ENCODE peak calls at places on chromosomes 11 and 22, in nine cellular contexts. M, R, U, Y, D, P, A, I and H are unnamed samples.

GRCh38 chr11:62974848-62975522 is 9.8 kb downstream of the SLC22A6 start:
- DNase-seq in A (peak; percentile 54), P (no peak), M (peak; percentile 72), D (no peak), I (peak; percentile 6), Y (no peak), U (peak; percentile 57), R (peak; percentile 43), H (no peak)

GRCh38 chr11:128664286-128664685 is 29.6 kb upstream of the FLI1 start:
- DNase-seq in U (no peak), P (no peak), Y (no peak), A (no peak), D (no peak), M (no peak), R (no peak), I (no peak), H (no peak)

GRCh38 chr11:69253028-69253427 is 40.9 kb upstream of the MYEOV start:
- DNase-seq in R (no peak), U (no peak), Y (no peak), I (no peak), A (peak; percentile 21), M (no peak), P (no peak), D (no peak), H (no peak)

GRCh38 chr11:14980854-14981253 is 8.7 kb upstream of the CALCA start:
- DNase-seq in P (no peak), A (no peak), U (no peak), Y (no peak), I (no peak), D (no peak), M (no peak), R (no peak), H (no peak)

GRCh38 chr22:35921777-35922176 is 106.8 kb downstream of the RBFOX2 start:
- DNase-seq in M (peak; percentile 53), R (peak; percentile 71), D (peak; percentile 50), I (peak; percentile 75), U (peak; percentile 91), Y (no peak), A (peak; percentile 90), P (no peak), H (peak; percentile 41)

GRCh38 chr11:10076458-10077141 is 217.4 kb downstream of the SBF2 start:
- DNase-seq in D (no peak), M (peak; percentile 47), A (peak; percentile 78), U (peak; percentile 75), I (peak; percentile 19), R (peak; percentile 49), P (peak; percentile 58), Y (peak; percentile 65), H (no peak)

GRCh38 chr11:17273668-17274321 is 2.7 kb upstream of the NUCB2 start:
- DNase-seq in R (no peak), M (no peak), P (no peak), D (no peak), U (no peak), A (no peak), I (no peak), Y (no peak), H (no peak)

GRCh38 chr11:19670030-19670761 is 42.4 kb upstream of the NAV2 start:
- DNase-seq in I (no peak), A (no peak), P (no peak), Y (no peak), U (no peak), R (no peak), D (no peak), M (no peak), H (no peak)

GRCh38 chr22:37599161-37599560 is 9.5 kb upstream of the GGA1 start:
- DNase-seq in U (peak; percentile 90), P (no peak), A (no peak), M (no peak), D (no peak), R (no peak), Y (no peak), I (no peak), H (no peak)

GRCh38 chr11:128473631-128474030 is 113.7 kb downstream of the ETS1 start:
- DNase-seq in D (no peak), Y (no peak), I (no peak), P (no peak), R (no peak), U (no peak), M (no peak), A (no peak), H (no peak)

GRCh38 chr22:44521326-44521725 is 23.3 kb upstream of the RTL6 start:
- DNase-seq in U (peak; percentile 14), R (no peak), M (no peak), Y (no peak), D (no peak), A (peak; percentile 51), I (no peak), P (no peak), H (no peak)

GRCh38 chr11:108825381-108825780 is 160.5 kb downstream of the DDX10 start:
- DNase-seq in P (no peak), M (no peak), D (no peak), I (no peak), U (no peak), Y (no peak), R (no peak), A (no peak), H (no peak)
- TF ChIP-seq CTCF in P (no peak), M (no peak), D (no peak), I (no peak), U (no peak), Y (no peak), R (no peak), A (no peak), H (no peak)

DNA sequence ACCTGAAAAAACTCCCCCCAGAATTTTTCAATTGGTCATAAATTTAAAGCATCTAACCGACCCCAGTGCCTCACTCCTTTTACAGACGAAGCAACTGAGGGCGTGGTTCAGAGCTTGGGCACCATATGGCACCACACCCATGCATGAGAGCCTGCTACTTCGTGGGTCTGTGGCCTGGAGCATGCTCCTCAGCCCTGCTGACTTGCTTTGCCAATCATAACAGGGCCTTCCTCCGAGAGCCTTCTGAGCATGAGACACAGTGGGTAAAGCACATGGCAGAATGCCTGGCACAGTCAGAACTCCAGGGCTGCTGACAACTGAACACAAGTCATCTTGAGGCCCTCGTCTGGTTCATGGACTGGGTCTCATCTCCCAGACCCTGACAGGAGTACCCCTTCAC is 33.3 kb downstream of the HIRA start:
- DNase-seq in I (no peak), A (no peak), Y (no peak), P (no peak), R (no peak), U (peak; percentile 43), M (no peak), D (no peak), H (no peak)
- TF ChIP-seq POLR2A in I (no peak), A (no peak), Y (no peak), P (no peak), R (no peak), U (no peak), M (no peak), D (no peak), H (no peak)

DNA sequence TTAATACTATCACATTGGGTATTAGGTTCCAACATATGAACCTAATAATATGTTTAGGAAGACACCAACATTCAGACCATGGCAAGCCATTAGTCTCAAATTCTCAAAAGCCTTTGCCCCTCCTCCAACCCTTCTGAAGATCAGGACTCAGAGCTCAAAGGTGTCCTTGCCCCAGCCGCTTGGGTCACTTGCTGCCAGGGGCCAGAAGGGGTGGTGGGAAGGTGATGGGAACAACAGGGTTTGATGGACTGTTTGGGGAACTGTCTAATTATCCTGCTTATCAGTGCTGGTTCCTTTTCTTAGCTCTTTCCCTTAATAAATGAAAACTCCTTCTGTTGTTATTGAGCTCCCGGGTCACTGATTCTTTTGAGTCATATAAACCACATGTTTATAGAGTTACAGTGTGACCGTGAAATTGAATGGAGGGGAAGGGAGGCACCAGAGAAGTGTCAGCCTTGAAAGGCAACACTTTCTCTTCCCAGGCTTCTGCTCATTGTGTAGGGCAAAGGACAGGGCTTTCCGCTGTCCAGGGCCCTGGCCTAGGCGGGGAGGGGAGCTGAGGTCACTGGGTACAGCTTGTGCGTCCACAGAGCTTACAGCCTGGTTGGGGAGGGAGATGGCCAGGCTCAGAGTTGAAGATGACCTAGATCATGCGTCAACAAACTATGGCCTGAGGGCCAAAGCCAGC is 105.1 kb downstream of the FBXO7 start:
- DNase-seq in U (peak; percentile 74), M (no peak), Y (no peak), R (peak; percentile 36), I (peak; percentile 50), A (no peak), P (peak; percentile 74), D (no peak), H (no peak)
- H3K4me1 ChIP-seq in U (no peaks in the 10 kb centered on the region), M (no peaks in the 10 kb centered on the region), Y (no peaks in the 10 kb centered on the region), R (peaks cover 3% of the 10 kb centered on the region), I (peaks cover 62% of the 10 kb centered on the region), A (no peaks in the 10 kb centered on the region), P (no peaks in the 10 kb centered on the region), D (no peaks in the 10 kb centered on the region), H (no peaks in the 10 kb centered on the region)

DNA sequence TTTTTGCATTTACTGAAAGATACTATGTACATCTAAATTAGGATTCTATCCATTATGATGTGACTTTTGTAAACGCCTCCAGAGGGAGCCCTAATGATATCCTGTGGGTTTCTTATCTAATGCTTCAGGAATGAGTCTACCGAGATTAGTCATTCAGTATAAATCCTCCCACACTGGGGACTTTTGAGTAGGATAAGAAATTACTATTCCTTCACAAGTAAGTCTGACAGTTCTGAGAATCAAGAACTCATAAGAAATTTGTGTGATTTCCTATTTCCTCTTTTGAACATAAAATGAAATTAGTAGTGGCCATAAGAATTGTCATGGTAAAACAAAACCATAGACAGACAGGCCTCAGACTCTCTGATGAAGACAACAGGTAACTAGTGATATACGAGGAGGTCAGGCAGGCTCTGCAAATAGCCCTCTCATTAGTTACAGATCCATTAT is 10.0 kb upstream of the OR5M1 start:
- DNase-seq in P (no peak), D (no peak), A (no peak), U (no peak), I (peak; percentile 55), R (no peak), M (no peak), Y (no peak), H (no peak)
- TF ChIP-seq CTCF in P (peak; percentile 37), D (no peak), A (no peak), U (peak; percentile 27), I (peak; percentile 26), R (peak; percentile 44), M (no peak), Y (no peak), H (no peak)

GRCh38 chr11:65560555-65561418 is 2.6 kb upstream of the LTBP3 start:
- DNase-seq in I (no peak), M (peak; percentile 62), P (no peak), Y (peak; percentile 86), D (no peak), U (peak; percentile 78), R (peak; percentile 63), A (peak; percentile 89), H (no peak)
- TF ChIP-seq POLR2A in I (no peak), M (no peak), P (no peak), Y (no peak), D (no peak), U (no peak), R (no peak), A (no peak), H (no peak)